ENCODE peak calls at places on chromosomes 16 and 17, in nine cellular contexts. H is ELR; W is HTR-8/SVneo; N is activated CD4-positive, alpha-beta T cell treated with anti-CD3 and anti-CD28 coated beads for 48 hours; Y is AG04449; T is fibroblast of the conjunctiva; M is BJ; Z is KG1; D is GM20000. E is an unnamed sample.

GRCh38 chr16:87436225-87437172 is 44.4 kb downstream of the MAP1LC3B start:
- DNase-seq in H (peak), T (no peak), Y (no peak), W (peak), D (no peak), N (peak), M (no peak), Z (no peak), E (no peak)

GRCh38 chr16:47142469-47143328 is 1.0 kb downstream of the NETO2 start:
- DNase-seq in Z (no peak), H (peak), N (peak), W (no peak), D (peak), T (no peak), Y (no peak), M (no peak), E (no peak)

GRCh38 chr17:76678330-76678729 is 32.4 kb downstream of the MXRA7 start:
- DNase-seq in T (no peak), M (no peak), Z (no peak), D (no peak), W (no peak), N (peak), H (no peak), Y (no peak), E (no peak)

GRCh38 chr17:29577778-29578211 is 9.3 kb downstream of the TP53I13 start:
- DNase-seq in Z (no peak), D (no peak), Y (no peak), M (no peak), W (no peak), T (peak), H (no peak), N (no peak), E (no peak)

GRCh38 chr17:36885161-36885735 is 52.0 kb upstream of the LHX1 start:
- DNase-seq in Y (no peak), H (no peak), N (no peak), Z (no peak), T (no peak), M (no peak), D (no peak), W (no peak), E (no peak)

GRCh38 chr17:66313995-66314659 is 11.7 kb downstream of the PRKCA start:
- DNase-seq in H (no peak), D (no peak), N (peak), M (no peak), Y (no peak), T (no peak), W (no peak), Z (no peak), E (no peak)

GRCh38 chr17:17166446-17166845 is 39.7 kb downstream of the PLD6 start:
- DNase-seq in Z (no peak), T (no peak), H (no peak), N (no peak), D (no peak), Y (no peak), M (no peak), W (no peak), E (no peak)

GRCh38 chr17:68200689-68201424 is 47.0 kb upstream of the AMZ2 start:
- DNase-seq in T (peak), W (peak), M (no peak), Z (peak), Y (no peak), H (peak), N (peak), D (peak), E (no peak)

GRCh38 chr17:83083368-83084201 is 4.2 kb downstream of the METRNL start:
- DNase-seq in D (no peak), T (peak), N (peak), M (peak), Y (peak), Z (no peak), H (peak), W (peak), E (no peak)

GRCh38 chr17:2029911-2030778 is at the start of gene DPH1:
- DNase-seq in T (peak), H (peak), W (peak), D (peak), M (no peak), Z (no peak), Y (no peak), N (peak), E (peak)

GRCh38 chr16:83675136-83675535 is 132.6 kb upstream of the HSBP1 start:
- DNase-seq in H (no peak), Y (no peak), D (no peak), W (no peak), M (no peak), T (no peak), N (no peak), Z (no peak), E (no peak)

GRCh38 chr17:28282596-28282995 is 36.4 kb upstream of the TMEM97 start:
- DNase-seq in N (no peak), M (peak), Y (peak), T (peak), H (peak), W (peak), Z (no peak), D (no peak), E (no peak)

GRCh38 chr17:7852919-7853692 is 1.8 kb upstream of the TMEM88 start:
- DNase-seq in Z (no peak), W (no peak), Y (no peak), N (no peak), H (no peak), D (no peak), T (no peak), M (no peak), E (no peak)

GRCh38 chr16:11349599-11350276 is 4.5 kb downstream of the RMI2 start:
- DNase-seq in H (peak), Z (no peak), M (peak), T (no peak), W (no peak), D (no peak), Y (no peak), N (no peak), E (no peak)

GRCh38 chr17:42182927-42183734 is 2.1 kb downstream of the HCRT start:
- DNase-seq in M (no peak), H (peak), Z (no peak), T (peak), N (no peak), W (no peak), D (no peak), Y (no peak), E (no peak)

GRCh38 chr17:44444735-44445105 is 55.3 kb upstream of the ITGA2B start:
- DNase-seq in W (no peak), Y (peak), H (peak), N (no peak), T (no peak), Z (no peak), D (no peak), M (no peak), E (no peak)

GRCh38 chr16:29680180-29680598 is 1.2 kb downstream of the QPRT start:
- DNase-seq in M (no peak), N (no peak), T (no peak), Y (no peak), Z (no peak), W (no peak), D (no peak), H (no peak), E (no peak)

GRCh38 chr17:29617481-29618271 is 5.0 kb downstream of the CORO6 start:
- DNase-seq in T (peak), W (no peak), D (peak), Z (peak), Y (no peak), N (peak), M (no peak), H (peak), E (peak)

GRCh38 chr17:80838381-80839345 is 153.0 kb upstream of the CHMP6 start:
- DNase-seq in Z (no peak), H (no peak), T (no peak), N (no peak), Y (no peak), W (no peak), M (no peak), D (no peak), E (no peak)

GRCh38 chr16:57395026-57395425 is 9.5 kb upstream of the CCL17 start:
- DNase-seq in W (no peak), T (no peak), H (no peak), Y (no peak), Z (no peak), N (no peak), D (no peak), M (no peak), E (no peak)

GRCh38 chr16:68088130-68088972 is 3.2 kb downstream of the NFATC3 start:
- DNase-seq in M (no peak), N (no peak), D (no peak), H (no peak), Y (no peak), Z (no peak), T (no peak), W (no peak), E (no peak)

GRCh38 chr17:29069526-29070041 is 26.6 kb downstream of the PIPOX start:
- DNase-seq in M (no peak), H (no peak), N (peak), T (no peak), Z (no peak), W (no peak), D (no peak), Y (no peak), E (no peak)

GRCh38 chr17:74757502-74757901 is 9.1 kb downstream of the NHERF1 start:
- DNase-seq in T (no peak), Y (no peak), Z (no peak), W (no peak), D (no peak), M (no peak), H (no peak), N (no peak), E (no peak)

GRCh38 chr17:4247981-4248388 is 15.8 kb downstream of the ANKFY1 start:
- DNase-seq in T (no peak), Z (no peak), D (no peak), H (no peak), M (no peak), N (peak), W (no peak), Y (no peak), E (no peak)

GRCh38 chr16:56121156-56121500 is 70.2 kb upstream of the GNAO1 start:
- DNase-seq in Y (no peak), H (no peak), T (no peak), N (no peak), D (no peak), Z (no peak), M (no peak), W (no peak), E (peak)

GRCh38 chr16:20851601-20852000 is 45.3 kb downstream of the REXO5 start:
- DNase-seq in D (no peak), Z (no peak), W (peak), N (no peak), H (peak), T (peak), M (peak), Y (peak), E (no peak)

GRCh38 chr16:57092786-57093301 is 461 bp downstream of the CPNE2 start:
- DNase-seq in Y (no peak), Z (peak), W (peak), N (peak), H (peak), D (peak), M (no peak), T (no peak), E (no peak)

GRCh38 chr16:47734987-47735594 is 274.0 kb downstream of the PHKB start:
- DNase-seq in T (no peak), D (no peak), N (no peak), H (no peak), Z (no peak), M (no peak), Y (no peak), W (no peak), E (no peak)

GRCh38 chr17:75906143-75906884 is 1.6 kb upstream of the MRPL38 start:
- DNase-seq in H (no peak), M (no peak), Z (no peak), W (no peak), Y (no peak), D (no peak), N (no peak), T (no peak), E (no peak)

GRCh38 chr16:75099738-75100615 is 16.6 kb downstream of the LDHD start:
- DNase-seq in Z (no peak), M (no peak), D (no peak), T (no peak), N (peak), W (no peak), H (peak), Y (no peak), E (no peak)

GRCh38 chr16:11056989-11057645 is 112.8 kb downstream of the CLEC16A start:
- DNase-seq in H (no peak), Y (no peak), M (no peak), T (no peak), D (no peak), Z (no peak), N (no peak), W (no peak), E (no peak)

GRCh38 chr16:2955779-2956565 is 8.1 kb upstream of the KREMEN2 start:
- DNase-seq in W (no peak), M (no peak), H (no peak), Y (no peak), Z (peak), N (no peak), D (no peak), T (no peak), E (no peak)